ENCODE peak calls at places on chromosomes 5 and 9, in seven cellular contexts. E, R, J, S, G, Q and L are unnamed samples.

GRCh38 chr5:61409568-61409967 is 77.5 kb downstream of the ZSWIM6 start:
- DNase-seq in E (no peak), R (no peak), J (peak), S (peak), G (peak), Q (no peak), L (no peak)

GRCh38 chr5:61301345-61301744 is 30.7 kb upstream of the ZSWIM6 start:
- DNase-seq in E (no peak), R (no peak), J (peak), S (no peak), G (peak), Q (no peak), L (no peak)

GRCh38 chr9:133404440-133405002 is 13.3 kb downstream of the REXO4 start:
- DNase-seq in E (peak), R (no peak), J (no peak), S (no peak), G (no peak), Q (no peak), L (no peak)

GRCh38 chr5:9888517-9888916 is 258.4 kb upstream of the TAS2R1 start:
- DNase-seq in E (no peak), R (no peak), J (no peak), S (peak), G (peak), Q (no peak), L (no peak)

GRCh38 chr9:92501671-92502393 is 19.5 kb upstream of the ASPN start:
- DNase-seq in E (no peak), R (no peak), J (no peak), S (peak), G (peak), Q (no peak), L (peak)

GRCh38 chr5:8953911-8954310 is 592.0 kb downstream of the SEMA5A start:
- DNase-seq in E (no peak), R (no peak), J (no peak), S (no peak), G (no peak), Q (no peak), L (no peak)

GRCh38 chr5:158560170-158560569 is 539.5 kb downstream of the EBF1 start:
- DNase-seq in E (no peak), R (no peak), J (no peak), S (no peak), G (no peak), Q (peak), L (no peak)

GRCh38 chr5:3593771-3594513 is 1.7 kb upstream of the IRX1 start:
- DNase-seq in E (peak), R (peak), J (no peak), S (no peak), G (no peak), Q (no peak), L (no peak)

GRCh38 chr5:36152324-36153298 is 700 bp downstream of the SKP2 start:
- DNase-seq in E (no peak), R (peak), J (no peak), S (no peak), G (peak), Q (no peak), L (no peak)

GRCh38 chr9:4435197-4435596 is 55.1 kb upstream of the SLC1A1 start:
- DNase-seq in E (no peak), R (no peak), J (no peak), S (peak), G (peak), Q (no peak), L (no peak)

GRCh38 chr5:29982446-29982845 is 1211.0 kb upstream of the CDH6 start:
- DNase-seq in E (no peak), R (no peak), J (no peak), S (no peak), G (no peak), Q (no peak), L (no peak)

GRCh38 chr5:83034552-83035181 is 42.5 kb downstream of the TMEM167A start:
- DNase-seq in E (peak), R (no peak), J (no peak), S (no peak), G (no peak), Q (no peak), L (no peak)

GRCh38 chr5:37552770-37553719 is 173.9 kb downstream of the WDR70 start:
- DNase-seq in E (no peak), R (no peak), J (no peak), S (peak), G (peak), Q (no peak), L (no peak)

GRCh38 chr5:140017397-140018095 is 25.6 kb downstream of the NRG2 start:
- DNase-seq in E (no peak), R (no peak), J (no peak), S (no peak), G (no peak), Q (no peak), L (no peak)

GRCh38 chr5:95972196-95972595 is 10.5 kb upstream of the ELL2 start:
- DNase-seq in E (no peak), R (no peak), J (no peak), S (no peak), G (no peak), Q (no peak), L (no peak)

GRCh38 chr5:34656700-34657549 is 797 bp downstream of the RAI14 start:
- DNase-seq in E (peak), R (peak), J (no peak), S (no peak), G (peak), Q (peak), L (peak)

GRCh38 chr5:76582252-76583162 is 40.7 kb downstream of the F2RL2 start:
- DNase-seq in E (no peak), R (no peak), J (no peak), S (no peak), G (peak), Q (peak), L (no peak)

GRCh38 chr5:123138774-123139173 is 49.7 kb downstream of the PRDM6 start:
- DNase-seq in E (no peak), R (no peak), J (no peak), S (no peak), G (no peak), Q (no peak), L (no peak)